ENCODE peak calls at places on chromosomes 13 and 19, in five cellular contexts. I is pancreas, C is thyroid gland, V is tibial nerve, Q is mucosa of descending colon. P is an unnamed sample. For H3K36me3 and H3K9me3, the result is how much of the 10 kb centered on the place peaks cover.

GRCh38 chr13:84413016-84413415 is 530.7 kb upstream of the SLITRK1 start:
- DNase-seq in I (no peak), C (no peak), V (no peak), Q (no peak), P (no peak)

GRCh38 chr19:19204181-19204580 is 967 bp upstream of the NR2C2AP start:
- DNase-seq in I (no peak), C (no peak), V (no peak), Q (no peak), P (no peak)

GRCh38 chr13:25846227-25846984 is 205.4 kb downstream of the SHISA2 start:
- DNase-seq in I (no peak), C (no peak), V (no peak), Q (no peak), P (no peak)

GRCh38 chr13:31424130-31424729 is 224.5 kb downstream of the B3GLCT start:
- DNase-seq in I (peak), C (peak), V (peak), Q (peak), P (peak)

GRCh38 chr13:106354961-106355360 is 180.5 kb downstream of the EFNB2 start:
- DNase-seq in I (no peak), C (no peak), V (no peak), Q (peak), P (no peak)

GRCh38 chr19:2135474-2136402 is 15.6 kb downstream of the AP3D1 start:
- DNase-seq in I (no peak), C (no peak), V (no peak), Q (no peak), P (peak)

GRCh38 chr13:98423417-98423816 is 153.5 kb downstream of the STK24 start:
- DNase-seq in I (no peak), C (no peak), V (no peak), Q (no peak), P (peak)

GRCh38 chr19:5128251-5128931 is 159.5 kb downstream of the KDM4B start:
- DNase-seq in I (peak), C (peak), V (peak), Q (no peak), P (no peak)

GRCh38 chr19:56114051-56114694 is 6.9 kb downstream of the ZNF787 start:
- DNase-seq in I (no peak), C (no peak), V (no peak), Q (no peak), P (peak)

GRCh38 chr13:63449549-63449948 is 2033.9 kb upstream of the PCDH20 start:
- DNase-seq in I (no peak), C (no peak), V (no peak), Q (no peak), P (no peak)

GRCh38 chr19:43674630-43674982 is 4.6 kb upstream of the PLAUR start:
- DNase-seq in I (no peak), C (no peak), V (no peak), Q (no peak), P (no peak)

GRCh38 chr13:49587311-49587847 is 2.0 kb upstream of the RCBTB1 start:
- DNase-seq in I (no peak), C (no peak), V (no peak), Q (no peak), P (no peak)

GRCh38 chr19:19562665-19563347 is 24.7 kb downstream of the CILP2 start:
- DNase-seq in I (no peak), C (no peak), V (no peak), Q (no peak), P (no peak)

GRCh38 chr19:19098084-19098702 is 34.4 kb downstream of the SLC25A42 start:
- DNase-seq in I (no peak), C (peak), V (no peak), Q (no peak), P (no peak)

GRCh38 chr19:40508739-40509260 is 42.0 kb downstream of the SPTBN4 start:
- DNase-seq in I (no peak), C (no peak), V (no peak), Q (no peak), P (no peak)

GRCh38 chr13:49810825-49811526 is 18.5 kb upstream of the KPNA3 start:
- DNase-seq in I (no peak), C (no peak), V (no peak), Q (no peak), P (no peak)

GRCh38 chr13:98141509-98141908 is 1.4 kb upstream of the FARP1 start:
- DNase-seq in I (no peak), C (no peak), V (no peak), Q (no peak), P (no peak)

GRCh38 chr19:1211494-1212234 is 6.1 kb downstream of the STK11 start:
- DNase-seq in I (peak), C (no peak), V (no peak), Q (no peak), P (no peak)

GRCh38 chr13:48231948-48232347 is 1.1 kb upstream of the ITM2B start:
- DNase-seq in I (no peak), C (no peak), V (no peak), Q (no peak), P (no peak)

GRCh38 chr13:51315658-51316057 is 23.8 kb upstream of the SERPINE3 start:
- DNase-seq in I (no peak), C (peak), V (no peak), Q (no peak), P (no peak)

GRCh38 chr19:38841787-38842438 is 7.9 kb downstream of the HNRNPL start:
- DNase-seq in I (no peak), C (no peak), V (no peak), Q (no peak), P (no peak)

GRCh38 chr19:42081584-42082258 is 5.8 kb downstream of the ZNF574 start:
- DNase-seq in I (no peak), C (no peak), V (no peak), Q (peak), P (no peak)

GRCh38 chr19:18002347-18002850 is 5.6 kb upstream of the ARRDC2 start:
- DNase-seq in I (no peak), C (no peak), V (no peak), Q (no peak), P (peak)

GRCh38 chr19:42126565-42126964 is 5.7 kb downstream of the POU2F2 start:
- DNase-seq in I (no peak), C (no peak), V (no peak), Q (no peak), P (no peak)

GRCh38 chr13:75353786-75354193 is 128.2 kb downstream of the TBC1D4 start:
- DNase-seq in I (no peak), C (no peak), V (no peak), Q (no peak), P (no peak)

DNA sequence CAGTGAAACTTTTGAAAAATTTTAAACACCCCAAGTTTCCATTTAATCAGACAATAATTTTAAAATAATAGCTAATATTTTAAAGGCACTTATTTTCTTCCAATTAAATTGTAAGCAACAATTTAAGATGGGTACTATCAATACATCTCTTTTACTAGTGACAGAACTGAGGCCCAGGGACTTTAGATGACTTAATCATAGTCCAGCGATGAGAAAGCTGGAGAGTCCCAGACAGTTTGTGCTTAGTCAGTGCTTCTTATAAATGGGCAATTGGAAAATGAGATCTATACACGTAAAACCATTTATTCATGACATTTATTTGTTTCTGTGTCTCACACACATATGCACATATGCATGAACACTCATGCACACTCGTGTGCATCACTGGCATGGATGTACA is 2063.5 kb downstream of the PCDH9 start:
- DNase-seq in I (no peak), C (no peak), V (no peak), Q (no peak), P (no peak)
- TF ChIP-seq CTCF in I (no peak), C (no peak), V (no peak), Q (no peak), P (no peak)

GRCh38 chr19:46367434-46367833 is 20.5 kb downstream of the PPP5C start:
- DNase-seq in I (no peak), C (no peak), V (no peak), Q (no peak), P (no peak)
- H3K36me3 ChIP-seq in I (under half), C (under half), V (under half), Q (under half), P (half or more)

GRCh38 chr19:35164418-35164817 is 9.9 kb downstream of the FXYD5 start:
- DNase-seq in I (no peak), C (no peak), V (no peak), Q (no peak), P (no peak)
- H3K9me3 ChIP-seq in I (under half), C (under half), V (under half), Q (under half), P (under half)

GRCh38 chr19:6417713-6418561 is 6.7 kb downstream of the KHSRP start:
- DNase-seq in I (peak), C (no peak), V (no peak), Q (peak), P (no peak)
- TF ChIP-seq CTCF in I (no peak), C (no peak), V (peak), Q (no peak), P (peak)

GRCh38 chr13:78630509-78630908 is 27.2 kb upstream of the POU4F1 start:
- DNase-seq in I (no peak), C (no peak), V (no peak), Q (no peak), P (no peak)
- H3K36me3 ChIP-seq in I (under half), C (under half), V (under half), Q (under half), P (half or more)

GRCh38 chr19:52065399-52065798 is 16.8 kb upstream of the ZNF432 start:
- DNase-seq in I (no peak), C (no peak), V (no peak), Q (no peak), P (no peak)

GRCh38 chr19:52066258-52066866 is 17.7 kb upstream of the ZNF432 start:
- DNase-seq in I (no peak), C (no peak), V (no peak), Q (no peak), P (no peak)

GRCh38 chr19:52069653-52070052 is 21.0 kb upstream of the ZNF432 start:
- DNase-seq in I (no peak), C (no peak), V (no peak), Q (no peak), P (no peak)

GRCh38 chr19:52070496-52070895 is 21.9 kb upstream of the ZNF432 start:
- DNase-seq in I (no peak), C (no peak), V (no peak), Q (no peak), P (no peak)
- H3K9me3 ChIP-seq in I (under half), C (under half), V (under half), Q (half or more), P (half or more)

DNA sequence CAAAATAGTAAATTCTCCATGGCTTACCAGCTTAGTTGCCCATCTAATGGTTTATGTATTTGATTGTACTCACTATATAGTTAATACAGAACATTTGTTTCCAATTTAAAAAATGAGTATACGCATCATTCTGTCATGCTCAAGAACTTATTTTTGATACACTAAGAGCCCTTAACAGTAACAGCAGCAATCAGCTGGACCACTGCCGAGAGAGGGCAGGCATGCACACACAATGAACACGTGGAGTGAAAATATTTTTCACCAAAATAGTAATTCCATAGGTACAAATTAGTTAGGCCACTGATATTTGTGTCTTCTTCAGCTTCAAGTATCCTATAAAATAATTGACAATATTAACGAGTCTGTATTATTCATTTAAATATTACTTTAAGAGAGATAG is 109.9 kb downstream of the KLF12 start:
- DNase-seq in I (no peak), C (no peak), V (no peak), Q (no peak), P (no peak)
- TF ChIP-seq CTCF in I (no peak), C (no peak), V (no peak), Q (no peak), P (no peak)